ENCODE peak calls at places on chromosomes 7 and 10, in eight cellular contexts. One of them, this sample, is unnamed.

GRCh38 chr7:74477188-74477587 is 23.5 kb downstream of the GTF2IRD1 start:
- DNase-seq in cardiac fibroblast: no peak
- DNase-seq in hippocampal formation: no peak
- DNase-seq in NCI-H146: no peak
- DNase-seq in anterior cingulate cortex: no peak
- DNase-seq in dorsolateral prefrontal cortex: no peak
- DNase-seq in tibial artery: no peak
- DNase-seq in left colon: no peak
- DNase-seq in this sample: no peak

GRCh38 chr7:22110881-22111280 is 165.2 kb upstream of the CDCA7L start:
- DNase-seq in cardiac fibroblast: no peak
- DNase-seq in hippocampal formation: peak; percentile 45
- DNase-seq in NCI-H146: no peak
- DNase-seq in anterior cingulate cortex: no peak
- DNase-seq in dorsolateral prefrontal cortex: no peak
- DNase-seq in tibial artery: no peak
- DNase-seq in left colon: no peak
- DNase-seq in this sample: no peak

GRCh38 chr10:73205956-73206355 is 38.0 kb downstream of the FAM149B1 start:
- DNase-seq in cardiac fibroblast: no peak
- DNase-seq in hippocampal formation: no peak
- DNase-seq in NCI-H146: no peak
- DNase-seq in anterior cingulate cortex: no peak
- DNase-seq in dorsolateral prefrontal cortex: no peak
- DNase-seq in tibial artery: no peak
- DNase-seq in left colon: no peak
- DNase-seq in this sample: no peak

GRCh38 chr10:16545126-16545736 is 23.6 kb upstream of the C1QL3 start:
- DNase-seq in cardiac fibroblast: peak; percentile 61
- DNase-seq in hippocampal formation: no peak
- DNase-seq in NCI-H146: peak; percentile 65
- DNase-seq in anterior cingulate cortex: no peak
- DNase-seq in dorsolateral prefrontal cortex: no peak
- DNase-seq in tibial artery: no peak
- DNase-seq in left colon: no peak
- DNase-seq in this sample: no peak

GRCh38 chr7:5433181-5433580 is 9.5 kb upstream of the TNRC18 start:
- DNase-seq in cardiac fibroblast: no peak
- DNase-seq in hippocampal formation: no peak
- DNase-seq in NCI-H146: no peak
- DNase-seq in anterior cingulate cortex: no peak
- DNase-seq in dorsolateral prefrontal cortex: no peak
- DNase-seq in tibial artery: no peak
- DNase-seq in left colon: no peak
- DNase-seq in this sample: no peak

GRCh38 chr10:84008878-84009277 is 130.4 kb upstream of the GHITM start:
- DNase-seq in cardiac fibroblast: peak; percentile 14
- DNase-seq in hippocampal formation: no peak
- DNase-seq in NCI-H146: peak; percentile 15
- DNase-seq in anterior cingulate cortex: no peak
- DNase-seq in dorsolateral prefrontal cortex: no peak
- DNase-seq in tibial artery: no peak
- DNase-seq in left colon: peak; percentile 65
- DNase-seq in this sample: no peak

GRCh38 chr7:133230591-133231194 is 22.2 kb upstream of the EXOC4 start:
- DNase-seq in cardiac fibroblast: peak; percentile 72
- DNase-seq in hippocampal formation: peak; percentile 16
- DNase-seq in NCI-H146: peak; percentile 26
- DNase-seq in anterior cingulate cortex: no peak
- DNase-seq in dorsolateral prefrontal cortex: no peak
- DNase-seq in tibial artery: no peak
- DNase-seq in left colon: peak; percentile 40
- DNase-seq in this sample: peak; percentile 48

GRCh38 chr10:21284301-21284700 is 241.2 kb downstream of the SKIDA1 start:
- DNase-seq in cardiac fibroblast: no peak
- DNase-seq in hippocampal formation: no peak
- DNase-seq in NCI-H146: no peak
- DNase-seq in anterior cingulate cortex: no peak
- DNase-seq in dorsolateral prefrontal cortex: no peak
- DNase-seq in tibial artery: no peak
- DNase-seq in left colon: no peak
- DNase-seq in this sample: no peak

GRCh38 chr7:66219805-66220204 is 14.7 kb downstream of the TPST1 start:
- DNase-seq in cardiac fibroblast: no peak
- DNase-seq in hippocampal formation: no peak
- DNase-seq in NCI-H146: no peak
- DNase-seq in anterior cingulate cortex: no peak
- DNase-seq in dorsolateral prefrontal cortex: no peak
- DNase-seq in tibial artery: no peak
- DNase-seq in left colon: no peak
- DNase-seq in this sample: no peak